ENCODE peak calls at places on chromosomes 2 and 18, in nine cellular contexts. J is HFFc6; W is amygdala; K is GM04504; I is A549; U is HT-29; S is Kasumi-1; C is CD8-positive, alpha-beta T cell; E is BE2C. M is an unnamed sample.

GRCh38 chr2:44392338-44392943 is 30.7 kb downstream of the CAMKMT start:
- DNase-seq in J (peak; percentile 24), W (peak; percentile 20), K (peak; percentile 20), I (peak; percentile 21), U (peak; percentile 78), S (peak; percentile 20), C (peak; percentile 28), E (peak; percentile 78), M (no peak)

GRCh38 chr2:126399001-126399400 is 257.0 kb upstream of the GYPC start:
- DNase-seq in J (no peak), W (no peak), K (no peak), I (no peak), U (peak; percentile 32), S (no peak), C (no peak), E (no peak), M (no peak)

GRCh38 chr2:23091019-23091418 is 294.0 kb upstream of the KLHL29 start:
- DNase-seq in J (no peak), W (no peak), K (no peak), I (no peak), U (no peak), S (no peak), C (no peak), E (no peak), M (no peak)

GRCh38 chr18:56148373-56148772 is 490.0 kb downstream of the TXNL1 start:
- DNase-seq in J (peak; percentile 86), W (no peak), K (peak; percentile 51), I (no peak), U (no peak), S (no peak), C (no peak), E (no peak), M (no peak)

GRCh38 chr18:12476955-12477354 is 69.2 kb downstream of the PRELID3A start:
- DNase-seq in J (no peak), W (no peak), K (no peak), I (no peak), U (no peak), S (no peak), C (no peak), E (no peak), M (no peak)

GRCh38 chr18:62420151-62420512 is 95.0 kb downstream of the TNFRSF11A start:
- DNase-seq in J (no peak), W (no peak), K (no peak), I (no peak), U (peak; percentile 72), S (no peak), C (no peak), E (no peak), M (no peak)

GRCh38 chr2:64838817-64839216 is 150.4 kb upstream of the SLC1A4 start:
- DNase-seq in J (peak; percentile 95), W (no peak), K (peak; percentile 92), I (peak; percentile 58), U (no peak), S (no peak), C (no peak), E (no peak), M (no peak)

GRCh38 chr2:63614983-63615945 is 26.5 kb downstream of the MDH1 start:
- DNase-seq in J (peak; percentile 56), W (no peak), K (peak; percentile 9), I (no peak), U (no peak), S (no peak), C (no peak), E (no peak), M (no peak)

GRCh38 chr18:70333757-70334156 is 44.9 kb downstream of the SOCS6 start:
- DNase-seq in J (peak; percentile 97), W (no peak), K (peak; percentile 83), I (peak; percentile 18), U (no peak), S (no peak), C (no peak), E (no peak), M (no peak)

GRCh38 chr18:74166397-74166796 is 18.1 kb downstream of the TIMM21 start:
- DNase-seq in J (no peak), W (no peak), K (no peak), I (no peak), U (no peak), S (no peak), C (no peak), E (no peak), M (no peak)

GRCh38 chr18:5963267-5963666 is 67.9 kb upstream of the TMEM200C start:
- DNase-seq in J (no peak), W (no peak), K (no peak), I (no peak), U (no peak), S (no peak), C (no peak), E (no peak), M (no peak)

GRCh38 chr18:76621184-76621583 is 126.1 kb upstream of the ZNF516 start:
- DNase-seq in J (no peak), W (no peak), K (no peak), I (no peak), U (no peak), S (no peak), C (no peak), E (no peak), M (no peak)

GRCh38 chr2:235719146-235719942 is 225.5 kb downstream of the AGAP1 start:
- DNase-seq in J (no peak), W (no peak), K (no peak), I (no peak), U (no peak), S (no peak), C (no peak), E (no peak), M (no peak)

GRCh38 chr2:42567389-42567788 is 1.0 kb upstream of the MTA3 start:
- DNase-seq in J (peak; percentile 37), W (no peak), K (peak; percentile 42), I (no peak), U (no peak), S (no peak), C (no peak), E (no peak), M (no peak)

GRCh38 chr2:148909114-148909513 is 34.1 kb downstream of the KIF5C start:
- DNase-seq in J (no peak), W (peak; percentile 43), K (no peak), I (no peak), U (no peak), S (no peak), C (no peak), E (peak; percentile 34), M (no peak)

GRCh38 chr2:226575928-226576327 is 223.7 kb downstream of the IRS1 start:
- DNase-seq in J (no peak), W (no peak), K (no peak), I (no peak), U (no peak), S (no peak), C (no peak), E (no peak), M (no peak)

GRCh38 chr18:50187659-50188058 is 7.3 kb downstream of the MYO5B start:
- DNase-seq in J (no peak), W (no peak), K (no peak), I (no peak), U (no peak), S (no peak), C (no peak), E (no peak), M (no peak)

GRCh38 chr2:105521176-105521575 is 122.3 kb upstream of the FHL2 start:
- DNase-seq in J (no peak), W (no peak), K (no peak), I (peak; percentile 18), U (peak; percentile 68), S (peak; percentile 7), C (no peak), E (no peak), M (no peak)

GRCh38 chr2:28360066-28360741 is 32.5 kb upstream of the FOSL2 start:
- DNase-seq in J (no peak), W (no peak), K (no peak), I (no peak), U (no peak), S (no peak), C (no peak), E (no peak), M (no peak)

GRCh38 chr2:26738481-26738880 is 25.6 kb upstream of the SLC35F6 start:
- DNase-seq in J (no peak), W (no peak), K (no peak), I (no peak), U (no peak), S (no peak), C (no peak), E (no peak), M (no peak)

GRCh38 chr2:216956820-216957493 is 97.1 kb upstream of the TNP1 start:
- DNase-seq in J (no peak), W (no peak), K (no peak), I (no peak), U (no peak), S (no peak), C (no peak), E (no peak), M (no peak)

GRCh38 chr18:24190590-24190989 is 51.7 kb downstream of the CABYR start:
- DNase-seq in J (no peak), W (no peak), K (no peak), I (no peak), U (no peak), S (no peak), C (no peak), E (no peak), M (no peak)

GRCh38 chr18:26717123-26717522 is 148.4 kb downstream of the AQP4 start:
- DNase-seq in J (no peak), W (no peak), K (no peak), I (no peak), U (no peak), S (no peak), C (no peak), E (no peak), M (no peak)

GRCh38 chr2:121993682-121994081 is 238.2 kb downstream of the TSN start:
- DNase-seq in J (no peak), W (no peak), K (no peak), I (no peak), U (peak; percentile 13), S (no peak), C (no peak), E (no peak), M (no peak)

GRCh38 chr2:215698566-215698965 is 262.7 kb upstream of the FN1 start:
- DNase-seq in J (peak; percentile 98), W (no peak), K (peak; percentile 99), I (no peak), U (no peak), S (no peak), C (no peak), E (no peak), M (no peak)

GRCh38 chr2:147173186-147173575 is 671.6 kb upstream of the ACVR2A start:
- DNase-seq in J (no peak), W (no peak), K (no peak), I (no peak), U (no peak), S (no peak), C (no peak), E (no peak), M (no peak)

GRCh38 chr2:25567406-25567805 is 106.0 kb downstream of the DTNB start:
- DNase-seq in J (peak; percentile 48), W (no peak), K (no peak), I (peak; percentile 40), U (peak; percentile 57), S (peak; percentile 82), C (no peak), E (no peak), M (peak; percentile 36)

GRCh38 chr2:165586019-165586418 is 116.5 kb downstream of the CSRNP3 start:
- DNase-seq in J (no peak), W (no peak), K (no peak), I (no peak), U (no peak), S (no peak), C (no peak), E (no peak), M (no peak)

GRCh38 chr2:130744287-130745117 is 10.8 kb upstream of the AMER3 start:
- DNase-seq in J (no peak), W (no peak), K (no peak), I (no peak), U (peak; percentile 2), S (no peak), C (no peak), E (peak; percentile 74), M (no peak)

GRCh38 chr2:86176583-86176982 is 18.7 kb downstream of the IMMT start:
- DNase-seq in J (peak; percentile 12), W (no peak), K (no peak), I (no peak), U (no peak), S (no peak), C (no peak), E (no peak), M (no peak)

GRCh38 chr2:47695800-47696477 is 87.0 kb upstream of the MSH6 start:
- DNase-seq in J (no peak), W (no peak), K (no peak), I (no peak), U (no peak), S (no peak), C (no peak), E (no peak), M (no peak)

M was measured in GM18507.